ENCODE peak calls at places on chromosomes 11 and 22, in ten cellular contexts. Z is epithelial cell of esophagus, V is GM06990, N is fibroblast of lung, K is psoas muscle, Y is HFF-Myc, C is right atrium auricular region, W is GM23338, Q is AG04450, O is astrocyte of the spinal cord. E is an unnamed sample.

GRCh38 chr11:65279713-65280459 is 18.1 kb downstream of the POLA2 start:
- DNase-seq in Z (peak; percentile 96), V (no peak), N (peak; percentile 78), K (peak; percentile 41), Y (no peak), C (peak; percentile 80), W (no peak), Q (peak; percentile 86), O (peak; percentile 97), E (peak; percentile 56)

GRCh38 chr11:128695539-128696221 is 1.8 kb downstream of the FLI1 start:
- DNase-seq in Z (peak; percentile 27), V (no peak), N (no peak), K (no peak), Y (no peak), C (no peak), W (no peak), Q (no peak), O (peak; percentile 37), E (no peak)

GRCh38 chr11:9138133-9138453 is 46.7 kb upstream of the SCUBE2 start:
- DNase-seq in Z (no peak), V (no peak), N (no peak), K (no peak), Y (no peak), C (no peak), W (no peak), Q (no peak), O (no peak), E (no peak)

GRCh38 chr11:123729602-123730001 is 11.9 kb downstream of the ZNF202 start:
- DNase-seq in Z (no peak), V (no peak), N (no peak), K (no peak), Y (no peak), C (no peak), W (no peak), Q (no peak), O (no peak), E (no peak)

GRCh38 chr11:35138949-35139881 is at the start of gene CD44:
- DNase-seq in Z (peak; percentile 83), V (peak; percentile 80), N (peak; percentile 90), K (peak; percentile 70), Y (peak; percentile 76), C (peak; percentile 88), W (peak; percentile 71), Q (peak; percentile 73), O (peak; percentile 89), E (peak; percentile 56)

GRCh38 chr11:68468217-68468828 is 7.8 kb downstream of the PPP6R3 start:
- DNase-seq in Z (no peak), V (no peak), N (no peak), K (no peak), Y (no peak), C (no peak), W (no peak), Q (no peak), O (no peak), E (no peak)

GRCh38 chr11:43212279-43212678 is 99.5 kb upstream of the API5 start:
- DNase-seq in Z (no peak), V (peak; percentile 1), N (no peak), K (no peak), Y (no peak), C (no peak), W (peak; percentile 46), Q (no peak), O (no peak), E (no peak)

GRCh38 chr11:42727879-42728278 is 583.9 kb upstream of the API5 start:
- DNase-seq in Z (no peak), V (no peak), N (no peak), K (no peak), Y (no peak), C (no peak), W (peak; percentile 6), Q (no peak), O (no peak), E (no peak)

GRCh38 chr11:102760355-102761035 is 19.9 kb downstream of the MMP10 start:
- DNase-seq in Z (peak; percentile 94), V (no peak), N (peak; percentile 96), K (no peak), Y (peak; percentile 86), C (no peak), W (no peak), Q (peak; percentile 88), O (peak; percentile 94), E (peak; percentile 98)

GRCh38 chr22:43398246-43398645 is 13.6 kb upstream of the MPPED1 start:
- DNase-seq in Z (no peak), V (no peak), N (no peak), K (no peak), Y (no peak), C (no peak), W (no peak), Q (no peak), O (no peak), E (no peak)

GRCh38 chr11:92580931-92581330 is 356.3 kb downstream of the FAT3 start:
- DNase-seq in Z (no peak), V (no peak), N (no peak), K (no peak), Y (no peak), C (no peak), W (no peak), Q (no peak), O (no peak), E (no peak)

GRCh38 chr22:41216984-41217383 is 11.9 kb downstream of the L3MBTL2 start:
- DNase-seq in Z (peak; percentile 28), V (no peak), N (peak; percentile 37), K (no peak), Y (no peak), C (no peak), W (no peak), Q (peak; percentile 26), O (no peak), E (no peak)
- H3K4me3 ChIP-seq in Z (no peak overlapping the region), V (no peak overlapping the region), N (no peak overlapping the region), K (no peak overlapping the region), Y (no peak overlapping the region), C (peak overlapping the region; percentile 10), W (no peak overlapping the region), Q (peak overlapping the region; percentile 11), O (no peak overlapping the region), E (no peak overlapping the region)

GRCh38 chr22:46299101-46299500 is 2.4 kb downstream of the GTSE1 start:
- DNase-seq in Z (no peak), V (no peak), N (no peak), K (no peak), Y (no peak), C (no peak), W (no peak), Q (no peak), O (no peak), E (no peak)

GRCh38 chr22:46295277-46295971 is 1.2 kb upstream of the GTSE1 start:
- DNase-seq in Z (no peak), V (no peak), N (no peak), K (no peak), Y (no peak), C (no peak), W (no peak), Q (no peak), O (no peak), E (no peak)

GRCh38 chr22:46294784-46295183 is 1.9 kb upstream of the GTSE1 start:
- DNase-seq in Z (no peak), V (no peak), N (no peak), K (no peak), Y (no peak), C (no peak), W (no peak), Q (no peak), O (no peak), E (no peak)

GRCh38 chr22:46297151-46297819 is 615 bp downstream of the GTSE1 start:
- DNase-seq in Z (peak; percentile 38), V (peak; percentile 47), N (peak; percentile 9), K (peak; percentile 31), Y (no peak), C (no peak), W (peak; percentile 54), Q (no peak), O (peak; percentile 27), E (no peak)

DNA sequence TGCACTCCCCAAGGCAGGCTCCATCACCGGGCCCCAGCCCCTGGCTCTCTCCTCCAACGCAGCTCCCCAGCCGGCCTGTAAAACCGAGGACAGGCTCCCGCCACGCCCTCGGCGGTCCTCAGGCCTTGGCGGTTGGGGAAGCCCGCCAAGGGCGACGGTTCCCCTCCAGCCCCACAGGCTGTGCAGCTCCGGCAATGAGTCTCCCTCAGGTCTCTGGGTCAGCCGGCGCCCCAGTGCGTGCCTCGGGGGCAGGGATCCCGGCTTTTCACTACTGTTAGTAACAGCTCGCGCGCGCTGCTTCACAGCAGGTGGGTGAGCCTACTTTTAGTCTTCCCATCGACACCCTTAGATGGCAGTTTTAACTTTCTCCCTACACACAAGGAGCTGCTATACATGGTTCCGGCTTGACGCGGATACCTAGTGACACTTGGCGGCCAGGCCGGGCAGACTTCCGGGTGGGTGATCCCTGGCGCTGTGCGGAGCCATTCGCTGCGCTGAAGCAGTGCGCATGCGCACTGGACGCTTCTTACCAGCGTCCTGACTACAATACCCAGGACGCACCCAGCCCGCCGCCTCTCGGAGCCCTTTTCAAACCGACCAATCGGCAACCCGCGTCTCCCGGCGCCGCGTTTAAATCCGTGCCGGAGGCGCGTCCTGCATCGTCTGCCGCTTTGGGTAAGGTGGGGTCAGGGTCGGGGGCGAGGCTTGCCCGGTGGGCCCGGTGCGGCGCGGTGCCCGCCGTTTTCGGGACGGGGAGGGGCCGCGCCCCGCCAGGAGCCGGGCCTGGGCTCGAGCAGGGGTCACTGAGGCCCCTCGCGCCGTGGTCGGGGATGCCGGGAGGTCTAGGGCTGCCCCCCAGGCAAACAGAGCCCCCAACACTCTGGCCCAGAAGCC is at the start of gene GTSE1:
- DNase-seq in Z (peak; percentile 97), V (peak; percentile 98), N (peak; percentile 96), K (peak; percentile 98), Y (peak; percentile 93), C (peak; percentile 99), W (peak; percentile 99), Q (peak; percentile 92), O (peak; percentile 98), E (peak; percentile 87)
- TF ChIP-seq CTCF in Z (peak; percentile 10), V (peak; percentile 17), N (no peak), K (peak; percentile 20), Y (no peak), C (peak; percentile 44), W (no peak), Q (peak; percentile 10), O (no peak), E (peak; percentile 18)

GRCh38 chr22:37641251-37641949 is 1.9 kb downstream of the SH3BP1 start:
- DNase-seq in Z (no peak), V (no peak), N (no peak), K (no peak), Y (no peak), C (no peak), W (no peak), Q (no peak), O (no peak), E (no peak)
- H3K4me3 ChIP-seq in Z (peak overlapping the region; percentile 95), V (peak overlapping the region; percentile 83), N (no peak overlapping the region), K (no peak overlapping the region), Y (no peak overlapping the region), C (no peak overlapping the region), W (no peak overlapping the region), Q (peak overlapping the region; percentile 88), O (no peak overlapping the region), E (no peak overlapping the region)

DNA sequence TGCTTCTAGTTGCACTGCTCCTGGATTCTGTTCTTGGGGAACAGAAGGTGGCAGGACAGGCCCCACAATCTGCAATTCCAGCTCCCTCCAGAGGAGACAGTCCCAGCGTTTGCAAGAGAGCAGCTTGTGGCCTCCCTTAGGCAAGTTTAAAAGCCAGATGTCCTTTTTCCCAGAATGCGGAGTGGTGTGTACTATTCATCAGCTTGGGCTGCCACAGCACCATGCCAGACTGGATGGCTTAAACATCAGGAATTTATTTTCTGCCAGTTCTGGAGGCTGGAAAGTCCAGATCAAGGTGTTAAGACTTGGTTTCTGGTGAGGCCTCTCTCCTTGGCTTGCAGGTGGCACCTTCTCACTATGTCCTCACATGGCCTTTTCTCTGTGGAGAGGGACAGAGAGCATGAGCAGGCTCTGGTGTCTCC is 11.7 kb downstream of the MIAT start:
- DNase-seq in Z (peak; percentile 51), V (no peak), N (peak; percentile 49), K (no peak), Y (peak; percentile 75), C (no peak), W (peak; percentile 83), Q (no peak), O (peak; percentile 30), E (no peak)
- TF ChIP-seq CTCF in Z (peak; percentile 60), V (peak; percentile 36), N (peak; percentile 42), K (peak; percentile 24), Y (peak; percentile 63), C (peak; percentile 40), W (peak; percentile 56), Q (peak; percentile 59), O (peak; percentile 50), E (peak; percentile 66)